ENCODE peak calls at places on chromosomes 11 and 22, in seven cellular contexts. One of them, this sample, is unnamed.

GRCh38 chr11:12218909-12219308 is 108.5 kb downstream of the MICAL2 start:
- DNase-seq in ovary: no peak
- DNase-seq in CD4-positive, alpha-beta T cell: no peak
- DNase-seq in cardiac muscle cell: no peak
- DNase-seq in kidney: no peak
- DNase-seq in left lung: no peak
- DNase-seq in brain microvascular endothelial cell: no peak
- DNase-seq in this sample: no peak

GRCh38 chr11:33488971-33489370 is 211.7 kb downstream of the C11orf91 start:
- DNase-seq in ovary: no peak
- DNase-seq in CD4-positive, alpha-beta T cell: no peak
- DNase-seq in cardiac muscle cell: no peak
- DNase-seq in kidney: no peak
- DNase-seq in left lung: no peak
- DNase-seq in brain microvascular endothelial cell: no peak
- DNase-seq in this sample: no peak

GRCh38 chr22:29215012-29215860 is 9.5 kb downstream of the EMID1 start:
- DNase-seq in ovary: no peak
- DNase-seq in CD4-positive, alpha-beta T cell: no peak
- DNase-seq in cardiac muscle cell: no peak
- DNase-seq in kidney: peak
- DNase-seq in left lung: no peak
- DNase-seq in brain microvascular endothelial cell: no peak
- DNase-seq in this sample: no peak

GRCh38 chr11:46322759-46323158 is 24.5 kb upstream of the DGKZ start:
- DNase-seq in ovary: no peak
- DNase-seq in CD4-positive, alpha-beta T cell: no peak
- DNase-seq in cardiac muscle cell: peak
- DNase-seq in kidney: no peak
- DNase-seq in left lung: no peak
- DNase-seq in brain microvascular endothelial cell: no peak
- DNase-seq in this sample: no peak

GRCh38 chr22:46754110-46754799 is 8.2 kb upstream of the TBC1D22A start:
- DNase-seq in ovary: peak
- DNase-seq in CD4-positive, alpha-beta T cell: no peak
- DNase-seq in cardiac muscle cell: peak
- DNase-seq in kidney: peak
- DNase-seq in left lung: peak
- DNase-seq in brain microvascular endothelial cell: peak
- DNase-seq in this sample: no peak

GRCh38 chr22:23072035-23072910 is 2.0 kb downstream of the GNAZ start:
- DNase-seq in ovary: no peak
- DNase-seq in CD4-positive, alpha-beta T cell: no peak
- DNase-seq in cardiac muscle cell: no peak
- DNase-seq in kidney: peak
- DNase-seq in left lung: no peak
- DNase-seq in brain microvascular endothelial cell: no peak
- DNase-seq in this sample: no peak

GRCh38 chr11:94134651-94135512 is 6.2 kb downstream of the PANX1 start:
- DNase-seq in ovary: peak
- DNase-seq in CD4-positive, alpha-beta T cell: no peak
- DNase-seq in cardiac muscle cell: peak
- DNase-seq in kidney: peak
- DNase-seq in left lung: peak
- DNase-seq in brain microvascular endothelial cell: peak
- DNase-seq in this sample: no peak

GRCh38 chr22:18063311-18063710 is 14.5 kb upstream of the PEX26 start:
- DNase-seq in ovary: no peak
- DNase-seq in CD4-positive, alpha-beta T cell: no peak
- DNase-seq in cardiac muscle cell: no peak
- DNase-seq in kidney: no peak
- DNase-seq in left lung: no peak
- DNase-seq in brain microvascular endothelial cell: no peak
- DNase-seq in this sample: no peak

GRCh38 chr11:120807414-120808150 is 216.3 kb upstream of the TBCEL start:
- DNase-seq in ovary: no peak
- DNase-seq in CD4-positive, alpha-beta T cell: no peak
- DNase-seq in cardiac muscle cell: peak
- DNase-seq in kidney: peak
- DNase-seq in left lung: no peak
- DNase-seq in brain microvascular endothelial cell: peak
- DNase-seq in this sample: no peak

GRCh38 chr11:83689062-83689461 is 402.9 kb upstream of the CCDC90B start:
- DNase-seq in ovary: no peak
- DNase-seq in CD4-positive, alpha-beta T cell: no peak
- DNase-seq in cardiac muscle cell: peak
- DNase-seq in kidney: no peak
- DNase-seq in left lung: no peak
- DNase-seq in brain microvascular endothelial cell: no peak
- DNase-seq in this sample: no peak

GRCh38 chr11:59556115-59556882 is 45.0 kb downstream of the OR4D9 start:
- DNase-seq in ovary: peak
- DNase-seq in CD4-positive, alpha-beta T cell: peak
- DNase-seq in cardiac muscle cell: peak
- DNase-seq in kidney: no peak
- DNase-seq in left lung: no peak
- DNase-seq in brain microvascular endothelial cell: peak
- DNase-seq in this sample: peak

GRCh38 chr11:39367526-39367925 is 2091.9 kb downstream of the LRRC4C start:
- DNase-seq in ovary: no peak
- DNase-seq in CD4-positive, alpha-beta T cell: no peak
- DNase-seq in cardiac muscle cell: no peak
- DNase-seq in kidney: no peak
- DNase-seq in left lung: no peak
- DNase-seq in brain microvascular endothelial cell: no peak
- DNase-seq in this sample: no peak

GRCh38 chr11:123129920-123130319 is 65.1 kb downstream of the CLMP start:
- DNase-seq in ovary: no peak
- DNase-seq in CD4-positive, alpha-beta T cell: no peak
- DNase-seq in cardiac muscle cell: peak
- DNase-seq in kidney: no peak
- DNase-seq in left lung: no peak
- DNase-seq in brain microvascular endothelial cell: peak
- DNase-seq in this sample: no peak

GRCh38 chr11:107969219-107969618 is 39.5 kb upstream of the CUL5 start:
- DNase-seq in ovary: no peak
- DNase-seq in CD4-positive, alpha-beta T cell: no peak
- DNase-seq in cardiac muscle cell: no peak
- DNase-seq in kidney: no peak
- DNase-seq in left lung: no peak
- DNase-seq in brain microvascular endothelial cell: no peak
- DNase-seq in this sample: no peak

GRCh38 chr22:32880906-32881596 is 79.5 kb downstream of the TIMP3 start:
- DNase-seq in ovary: peak
- DNase-seq in CD4-positive, alpha-beta T cell: no peak
- DNase-seq in cardiac muscle cell: peak
- DNase-seq in kidney: peak
- DNase-seq in left lung: peak
- DNase-seq in brain microvascular endothelial cell: peak
- DNase-seq in this sample: no peak

GRCh38 chr11:33830903-33831648 is 56.8 kb upstream of the FBXO3 start:
- DNase-seq in ovary: no peak
- DNase-seq in CD4-positive, alpha-beta T cell: no peak
- DNase-seq in cardiac muscle cell: no peak
- DNase-seq in kidney: no peak
- DNase-seq in left lung: no peak
- DNase-seq in brain microvascular endothelial cell: no peak
- DNase-seq in this sample: no peak

GRCh38 chr11:57324154-57324885 is 432 bp downstream of the TNKS1BP1 start:
- DNase-seq in ovary: peak
- DNase-seq in CD4-positive, alpha-beta T cell: no peak
- DNase-seq in cardiac muscle cell: peak
- DNase-seq in kidney: peak
- DNase-seq in left lung: peak
- DNase-seq in brain microvascular endothelial cell: peak
- DNase-seq in this sample: no peak

GRCh38 chr11:121328213-121328966 is 35.8 kb downstream of the SC5D start:
- DNase-seq in ovary: no peak
- DNase-seq in CD4-positive, alpha-beta T cell: peak
- DNase-seq in cardiac muscle cell: no peak
- DNase-seq in kidney: no peak
- DNase-seq in left lung: no peak
- DNase-seq in brain microvascular endothelial cell: no peak
- DNase-seq in this sample: no peak

GRCh38 chr11:67483901-67484665 is 1.3 kb downstream of the AIP start:
- DNase-seq in ovary: no peak
- DNase-seq in CD4-positive, alpha-beta T cell: no peak
- DNase-seq in cardiac muscle cell: no peak
- DNase-seq in kidney: peak
- DNase-seq in left lung: no peak
- DNase-seq in brain microvascular endothelial cell: no peak
- DNase-seq in this sample: peak

GRCh38 chr22:45645526-45646414 is 25.9 kb upstream of the ATXN10 start:
- DNase-seq in ovary: peak
- DNase-seq in CD4-positive, alpha-beta T cell: peak
- DNase-seq in cardiac muscle cell: peak
- DNase-seq in kidney: peak
- DNase-seq in left lung: peak
- DNase-seq in brain microvascular endothelial cell: peak
- DNase-seq in this sample: peak

GRCh38 chr22:36185828-36186624 is 15.6 kb downstream of the APOL4 start:
- DNase-seq in ovary: no peak
- DNase-seq in CD4-positive, alpha-beta T cell: no peak
- DNase-seq in cardiac muscle cell: no peak
- DNase-seq in kidney: no peak
- DNase-seq in left lung: no peak
- DNase-seq in brain microvascular endothelial cell: no peak
- DNase-seq in this sample: no peak

GRCh38 chr22:29183971-29184595 is 21.6 kb upstream of the EMID1 start:
- DNase-seq in ovary: no peak
- DNase-seq in CD4-positive, alpha-beta T cell: no peak
- DNase-seq in cardiac muscle cell: no peak
- DNase-seq in kidney: no peak
- DNase-seq in left lung: no peak
- DNase-seq in brain microvascular endothelial cell: no peak
- DNase-seq in this sample: no peak

GRCh38 chr11:13680501-13681264 is 12.2 kb downstream of the FAR1 start:
- DNase-seq in ovary: no peak
- DNase-seq in CD4-positive, alpha-beta T cell: no peak
- DNase-seq in cardiac muscle cell: peak
- DNase-seq in kidney: no peak
- DNase-seq in left lung: peak
- DNase-seq in brain microvascular endothelial cell: no peak
- DNase-seq in this sample: no peak

GRCh38 chr11:86804871-86805415 is 4.6 kb downstream of the PRSS23 start:
- DNase-seq in ovary: no peak
- DNase-seq in CD4-positive, alpha-beta T cell: no peak
- DNase-seq in cardiac muscle cell: peak
- DNase-seq in kidney: no peak
- DNase-seq in left lung: no peak
- DNase-seq in brain microvascular endothelial cell: no peak
- DNase-seq in this sample: no peak

GRCh38 chr22:30187726-30188407 is 58.7 kb downstream of the LIF start:
- DNase-seq in ovary: no peak
- DNase-seq in CD4-positive, alpha-beta T cell: no peak
- DNase-seq in cardiac muscle cell: peak
- DNase-seq in kidney: no peak
- DNase-seq in left lung: no peak
- DNase-seq in brain microvascular endothelial cell: no peak
- DNase-seq in this sample: no peak

GRCh38 chr11:17673951-17674350 is 45.4 kb upstream of the MYOD1 start:
- DNase-seq in ovary: no peak
- DNase-seq in CD4-positive, alpha-beta T cell: no peak
- DNase-seq in cardiac muscle cell: no peak
- DNase-seq in kidney: no peak
- DNase-seq in left lung: no peak
- DNase-seq in brain microvascular endothelial cell: peak
- DNase-seq in this sample: no peak

GRCh38 chr11:17672469-17672868 is 46.9 kb upstream of the MYOD1 start:
- DNase-seq in ovary: no peak
- DNase-seq in CD4-positive, alpha-beta T cell: no peak
- DNase-seq in cardiac muscle cell: no peak
- DNase-seq in kidney: no peak
- DNase-seq in left lung: no peak
- DNase-seq in brain microvascular endothelial cell: no peak
- DNase-seq in this sample: no peak

GRCh38 chr11:17668166-17668565 is 51.2 kb upstream of the MYOD1 start:
- DNase-seq in ovary: no peak
- DNase-seq in CD4-positive, alpha-beta T cell: no peak
- DNase-seq in cardiac muscle cell: no peak
- DNase-seq in kidney: no peak
- DNase-seq in left lung: no peak
- DNase-seq in brain microvascular endothelial cell: no peak
- DNase-seq in this sample: no peak
- TF ChIP-seq CTCF in ovary: no peak
- TF ChIP-seq CTCF in CD4-positive, alpha-beta T cell: no peak
- TF ChIP-seq CTCF in cardiac muscle cell: no peak
- TF ChIP-seq CTCF in kidney: no peak
- TF ChIP-seq CTCF in left lung: no peak
- TF ChIP-seq CTCF in brain microvascular endothelial cell: no peak
- TF ChIP-seq CTCF in this sample: no peak

DNA sequence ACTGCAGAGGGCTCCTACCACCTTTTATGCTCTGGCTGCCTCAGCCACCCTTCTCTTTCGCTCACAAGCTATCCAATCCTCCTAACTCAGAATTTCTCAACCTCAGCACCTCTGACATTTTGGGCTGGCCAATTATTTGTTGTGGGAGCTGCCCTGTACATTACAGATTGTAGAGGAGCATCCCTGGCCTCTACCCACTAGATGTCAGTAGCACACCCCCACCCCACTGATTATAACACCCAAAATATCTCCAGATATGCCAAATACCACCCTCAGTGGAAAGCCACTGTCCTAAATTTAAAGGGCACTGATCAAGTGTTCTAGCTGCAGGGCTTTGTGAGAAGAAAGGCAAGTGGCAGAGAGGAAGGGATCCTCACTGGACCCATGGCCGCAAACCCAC is 443.1 kb downstream of the SOX6 start:
- DNase-seq in ovary: no peak
- DNase-seq in CD4-positive, alpha-beta T cell: no peak
- DNase-seq in cardiac muscle cell: peak
- DNase-seq in kidney: no peak
- DNase-seq in left lung: no peak
- DNase-seq in brain microvascular endothelial cell: no peak
- DNase-seq in this sample: no peak
- TF ChIP-seq CTCF in ovary: no peak
- TF ChIP-seq CTCF in CD4-positive, alpha-beta T cell: no peak
- TF ChIP-seq CTCF in cardiac muscle cell: peak
- TF ChIP-seq CTCF in kidney: no peak
- TF ChIP-seq CTCF in left lung: no peak
- TF ChIP-seq CTCF in brain microvascular endothelial cell: peak
- TF ChIP-seq CTCF in this sample: no peak

GRCh38 chr11:17788084-17788483 is 53.5 kb downstream of the KCNC1 start:
- DNase-seq in ovary: no peak
- DNase-seq in CD4-positive, alpha-beta T cell: no peak
- DNase-seq in cardiac muscle cell: no peak
- DNase-seq in kidney: no peak
- DNase-seq in left lung: no peak
- DNase-seq in brain microvascular endothelial cell: no peak
- DNase-seq in this sample: no peak
- TF ChIP-seq CTCF in ovary: no peak
- TF ChIP-seq CTCF in CD4-positive, alpha-beta T cell: no peak
- TF ChIP-seq CTCF in cardiac muscle cell: no peak
- TF ChIP-seq CTCF in kidney: no peak
- TF ChIP-seq CTCF in left lung: no peak
- TF ChIP-seq CTCF in brain microvascular endothelial cell: no peak
- TF ChIP-seq CTCF in this sample: no peak

DNA sequence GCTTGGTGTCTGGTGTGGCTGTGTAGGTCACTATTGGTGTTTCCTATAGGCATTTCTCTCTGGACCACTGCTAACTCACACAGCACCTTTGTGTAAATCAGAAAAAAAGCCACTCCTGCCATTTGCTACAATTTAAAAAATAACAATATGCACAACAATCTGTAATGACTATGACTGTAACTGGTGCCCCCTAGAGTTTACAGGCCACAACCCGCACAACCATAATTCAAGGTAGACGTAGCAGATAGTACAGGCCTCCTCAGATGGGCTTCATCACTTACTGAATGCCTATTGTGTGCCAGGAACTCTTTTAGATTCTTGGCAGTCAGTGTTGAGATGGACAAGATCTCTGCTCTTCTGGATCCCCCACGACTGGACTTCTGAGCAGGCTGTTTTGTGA is 47.7 kb downstream of the SYT9 start:
- DNase-seq in ovary: no peak
- DNase-seq in CD4-positive, alpha-beta T cell: no peak
- DNase-seq in cardiac muscle cell: no peak
- DNase-seq in kidney: no peak
- DNase-seq in left lung: no peak
- DNase-seq in brain microvascular endothelial cell: no peak
- DNase-seq in this sample: no peak
- TF ChIP-seq CTCF in ovary: no peak
- TF ChIP-seq CTCF in CD4-positive, alpha-beta T cell: no peak
- TF ChIP-seq CTCF in cardiac muscle cell: no peak
- TF ChIP-seq CTCF in kidney: no peak
- TF ChIP-seq CTCF in left lung: no peak
- TF ChIP-seq CTCF in brain microvascular endothelial cell: no peak
- TF ChIP-seq CTCF in this sample: no peak